ENCODE peak calls at places on chromosomes 4 and X, in seven cellular contexts. T is germinal center, A is foreskin fibroblast, W is NCI-H1436, O is NCI-H1092 treated with DMSO at 0.1 percent for 48 hours, Y is T-helper 9 cell, V is mammary epithelial cell. X is an unnamed sample.

GRCh38 chrX:57899064-57899463 is 11.2 kb downstream of the ZXDA start:
- DNase-seq in V (no peak), Y (no peak), A (no peak), W (no peak), O (no peak), T (no peak), X (no peak)

GRCh38 chr4:109969909-109970308 is 57.2 kb downstream of the EGF start:
- DNase-seq in W (no peak), A (no peak), O (no peak), Y (no peak), T (no peak), V (no peak), X (no peak)

GRCh38 chr4:143437937-143438336 is 75.6 kb upstream of the SMARCA5 start:
- DNase-seq in Y (no peak), A (no peak), O (peak), T (no peak), W (no peak), V (no peak), X (no peak)

GRCh38 chr4:21697583-21697982 is 251.0 kb downstream of the KCNIP4 start:
- DNase-seq in Y (no peak), W (no peak), V (peak), O (no peak), T (no peak), A (peak), X (no peak)

GRCh38 chr4:164212134-164212533 is 541.8 kb upstream of the SMIM31 start:
- DNase-seq in Y (no peak), T (no peak), V (peak), O (no peak), W (no peak), A (no peak), X (no peak)

GRCh38 chr4:142416121-142416520 is 430.0 kb downstream of the INPP4B start:
- DNase-seq in Y (no peak), T (no peak), O (no peak), A (peak), W (no peak), V (peak), X (no peak)

GRCh38 chr4:158496030-158496741 is 25.5 kb upstream of the RXFP1 start:
- DNase-seq in O (peak), Y (no peak), V (no peak), T (peak), A (no peak), W (no peak), X (no peak)

GRCh38 chrX:134368140-134368539 is 91.8 kb upstream of the HPRT1 start:
- DNase-seq in T (no peak), A (peak), Y (no peak), V (no peak), W (no peak), O (no peak), X (no peak)

GRCh38 chrX:4588893-4589292 is 875.4 kb upstream of the PRKX start:
- DNase-seq in W (no peak), T (no peak), Y (no peak), A (peak), O (peak), V (peak), X (no peak)

GRCh38 chrX:129013574-129013973 is 509.7 kb downstream of the SMARCA1 start:
- DNase-seq in W (no peak), A (no peak), T (no peak), O (no peak), Y (no peak), V (no peak), X (no peak)

GRCh38 chr4:14767142-14767541 is 235.1 kb upstream of the CPEB2 start:
- DNase-seq in A (no peak), V (no peak), W (no peak), Y (no peak), T (no peak), O (no peak), X (no peak)

GRCh38 chrX:130285069-130285620 is 16.4 kb upstream of the ZNF280C start:
- DNase-seq in Y (no peak), O (no peak), V (peak), A (peak), T (no peak), W (no peak), X (no peak)

GRCh38 chr4:117137143-117137542 is 51.8 kb upstream of the TRAM1L1 start:
- DNase-seq in W (no peak), T (no peak), O (no peak), A (peak), Y (no peak), V (peak), X (no peak)

GRCh38 chr4:66574145-66574978 is 904.1 kb upstream of the EPHA5 start:
- DNase-seq in A (peak), O (no peak), Y (no peak), V (peak), W (no peak), T (no peak), X (no peak)

GRCh38 chr4:168755643-168756482 is 254.2 kb downstream of the CBR4 start:
- DNase-seq in O (no peak), V (peak), Y (no peak), A (no peak), W (no peak), T (no peak), X (no peak)

GRCh38 chrX:23901805-23902204 is 5.9 kb downstream of the APOO start:
- DNase-seq in O (peak), T (peak), V (peak), Y (no peak), W (peak), A (peak), X (peak)

X was measured in hepatic stellate cell.